ENCODE peak calls at places on chromosomes 16 and 17, in four cellular contexts. E is fibroblast of lung, N is GM23248, I is endothelial cell of umbilical vein. Z is an unnamed sample.
A peak's percentile ranks its signal among the peaks of the same experiment; 100 is the strongest.

GRCh38 chr17:6654816-6655731 is 3.5 kb downstream of the C17orf100 start:
- DNase-seq in I (no peak), E (no peak), N (no peak), Z (peak; percentile 70)

GRCh38 chr16:901715-902601 is 68.8 kb downstream of the LMF1 start:
- DNase-seq in N (no peak), I (no peak), E (no peak), Z (no peak)

GRCh38 chr17:44687752-44688151 is 1.8 kb downstream of the CCDC43 start:
- DNase-seq in N (no peak), E (no peak), I (no peak), Z (no peak)

GRCh38 chr16:3908951-3909437 is 28.5 kb upstream of the CREBBP start:
- DNase-seq in I (no peak), N (no peak), E (no peak), Z (no peak)

GRCh38 chr17:8062435-8062806 is 23.6 kb downstream of the ALOX15B start:
- DNase-seq in I (peak; percentile 60), E (peak; percentile 42), N (peak; percentile 28), Z (no peak)

GRCh38 chr16:25941800-25942558 is 250.2 kb downstream of the HS3ST4 start:
- DNase-seq in E (no peak), I (no peak), N (no peak), Z (no peak)

GRCh38 chr16:54927125-54928015 is 3.3 kb upstream of the IRX5 start:
- DNase-seq in I (no peak), N (no peak), E (no peak), Z (peak; percentile 25)

GRCh38 chr17:59506907-59507726 is 58.3 kb upstream of the DHX40 start:
- DNase-seq in N (peak; percentile 84), I (peak; percentile 8), E (peak; percentile 3), Z (no peak)

GRCh38 chr17:56982312-56982711 is 4.4 kb downstream of the SCPEP1 start:
- DNase-seq in N (no peak), E (no peak), I (no peak), Z (peak; percentile 84)

GRCh38 chr17:38464723-38465419 is 36.6 kb downstream of the ARHGAP23 start:
- DNase-seq in E (peak; percentile 96), I (peak; percentile 81), N (peak; percentile 98), Z (peak; percentile 85)

GRCh38 chr17:38885728-38886642 is 16.1 kb downstream of the LASP1 start:
- DNase-seq in N (peak; percentile 52), E (peak; percentile 59), I (no peak), Z (no peak)

GRCh38 chr16:56632160-56632847 is at the start of gene MT1M:
- DNase-seq in E (no peak), I (no peak), N (peak; percentile 75), Z (no peak)

DNA sequence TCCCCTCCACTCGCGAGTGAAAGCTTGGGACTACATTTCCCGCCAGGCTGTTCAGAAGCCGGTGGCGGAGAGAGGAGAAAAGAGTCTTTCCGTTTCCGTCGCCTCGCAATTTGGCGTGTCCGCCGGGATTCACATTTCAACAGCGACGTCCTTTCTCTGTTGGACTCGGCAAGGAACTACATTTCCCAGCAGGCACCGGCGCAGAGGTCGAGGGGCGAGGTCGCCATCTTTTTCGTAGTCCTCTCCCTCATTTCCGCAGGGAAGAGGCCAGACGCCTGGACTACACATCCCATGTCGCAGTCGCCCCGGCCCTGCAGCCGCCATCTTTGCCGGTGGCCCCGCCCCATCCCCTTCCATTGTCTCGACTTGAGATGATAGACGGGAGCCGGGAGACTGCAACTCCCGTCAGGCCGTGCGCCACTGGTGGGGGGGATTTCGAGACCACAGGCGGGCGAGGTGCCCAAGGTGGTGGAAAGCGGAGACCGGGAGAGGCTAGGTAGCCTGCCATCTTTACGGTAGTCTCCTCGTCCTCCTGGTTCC is 882 bp upstream of the FBXL19 start:
- DNase-seq in I (peak; percentile 100), E (peak; percentile 100), N (peak; percentile 100), Z (peak; percentile 99)
- H3K4me3 ChIP-seq in I (peak overlapping the region; percentile 87), E (peak overlapping the region; percentile 79), N (peak overlapping the region; percentile 91), Z (peak overlapping the region; percentile 53)

GRCh38 chr16:71230122-71230845 is at the start of gene HYDIN:
- DNase-seq in I (peak; percentile 30), N (peak; percentile 63), E (peak; percentile 37), Z (peak; percentile 71)
- TF ChIP-seq EZH2 in I (no peak), N (no peak), E (no peak), Z (no peak)

GRCh38 chr16:66881964-66882508 is 1.7 kb downstream of the PDP2 start:
- DNase-seq in E (no peak), N (no peak), I (no peak), Z (no peak)
- H3K9ac ChIP-seq in E (no peak overlapping the region), N (no peak overlapping the region), I (no peak overlapping the region), Z (no peak overlapping the region)

GRCh38 chr17:63703029-63703428 is 3.1 kb upstream of the LIMD2 start:
- DNase-seq in N (no peak), I (no peak), E (no peak), Z (no peak)

GRCh38 chr17:63702223-63702577 is 2.3 kb upstream of the LIMD2 start:
- DNase-seq in E (no peak), N (no peak), I (no peak), Z (no peak)

GRCh38 chr17:63702616-63703015 is 2.7 kb upstream of the LIMD2 start:
- DNase-seq in N (no peak), I (no peak), E (no peak), Z (no peak)

GRCh38 chr17:63700528-63701441 is 860 bp upstream of the LIMD2 start:
- DNase-seq in I (peak; percentile 63), N (peak; percentile 79), E (peak; percentile 44), Z (no peak)

DNA sequence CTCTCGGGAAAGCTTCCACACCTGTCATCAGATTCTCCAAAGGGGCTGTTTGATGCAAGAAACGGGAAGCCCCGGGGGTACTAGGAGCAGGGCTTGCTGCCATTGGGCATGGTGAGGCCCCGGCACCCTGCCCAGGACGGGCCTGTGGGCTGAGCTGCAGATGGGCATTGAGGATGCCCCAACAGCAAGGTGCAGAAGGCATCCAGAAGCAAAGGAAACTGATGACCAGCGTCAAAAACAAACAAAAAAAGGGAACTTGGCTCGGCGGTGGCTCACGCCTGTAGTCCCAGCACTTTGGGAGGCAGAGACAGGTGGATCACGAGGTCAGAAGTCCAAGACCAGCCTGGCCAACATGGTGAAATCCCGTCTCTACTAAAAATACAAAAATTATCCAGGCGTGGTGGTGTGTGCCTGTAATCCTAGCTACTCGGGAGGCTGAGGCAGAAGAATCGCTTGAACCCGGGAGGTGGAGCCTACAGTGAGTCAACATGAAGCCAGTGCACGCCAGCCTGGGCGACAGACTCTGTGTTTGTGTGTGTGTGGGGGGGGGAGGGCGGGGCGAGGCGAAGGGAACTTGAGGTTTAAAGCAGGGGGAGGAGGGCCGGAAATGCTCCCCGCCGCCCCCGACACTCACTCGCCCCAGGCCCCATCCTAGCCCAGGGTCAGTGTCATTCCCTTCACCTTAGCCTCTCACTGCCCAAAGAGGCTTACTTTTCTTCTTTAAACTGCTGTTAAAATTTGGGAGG is 1.7 kb upstream of the LIMD2 start:
- DNase-seq in I (no peak), N (no peak), E (no peak), Z (no peak)
- H3K4me3 ChIP-seq in I (peak overlapping the region; percentile 7), N (peak overlapping the region; percentile 21), E (no peak overlapping the region), Z (no peak overlapping the region)

DNA sequence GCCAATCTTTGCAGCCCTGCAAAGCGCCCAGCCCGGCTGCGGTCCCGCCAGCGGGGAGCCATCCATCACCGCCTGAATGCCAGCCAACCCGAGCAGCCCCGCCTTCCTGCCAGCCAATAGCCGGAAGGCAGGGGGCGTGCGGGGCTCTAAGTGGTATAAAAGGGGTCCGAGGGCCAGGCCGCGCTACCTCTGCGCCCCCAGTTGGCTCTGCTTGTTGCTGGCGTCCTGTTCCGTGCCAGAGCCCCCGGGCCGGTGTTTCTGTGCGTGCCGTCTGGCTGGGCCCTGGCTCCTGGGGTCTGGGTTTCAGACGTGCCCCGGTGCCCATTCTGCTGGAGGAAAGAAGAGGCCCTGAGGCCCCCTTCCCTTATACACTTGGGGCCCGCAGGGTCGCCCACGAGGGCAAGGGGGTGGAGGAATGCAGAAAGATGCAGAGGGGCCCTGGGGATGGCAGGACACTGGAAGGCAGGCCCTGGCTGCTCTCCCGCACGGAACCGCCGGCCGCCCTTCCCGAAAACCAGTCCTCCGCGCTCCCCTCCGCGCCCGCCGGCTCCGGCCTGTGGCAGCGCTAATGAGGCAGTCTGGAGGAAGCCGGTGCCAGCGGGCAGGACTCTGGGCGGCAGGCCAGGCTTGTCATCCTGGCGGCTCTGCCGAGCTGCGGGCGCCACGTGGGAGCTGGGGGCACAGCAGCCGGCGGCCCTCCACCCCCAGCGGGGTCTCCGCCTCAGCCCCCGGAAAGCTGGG is 14.0 kb downstream of the COPZ2 start:
- DNase-seq in I (peak; percentile 62), E (peak; percentile 56), N (peak; percentile 95), Z (peak; percentile 83)
- TF ChIP-seq EZH2 in I (no peak), E (no peak), N (no peak), Z (no peak)

GRCh38 chr16:85289760-85290625 is 177.7 kb upstream of the CIBAR2 start:
- DNase-seq in N (no peak), E (no peak), I (no peak), Z (no peak)
- H3K9ac ChIP-seq in N (no peak overlapping the region), E (no peak overlapping the region), I (no peak overlapping the region), Z (no peak overlapping the region)

GRCh38 chr16:79540825-79541595 is 59.5 kb downstream of the MAF start:
- DNase-seq in I (no peak), N (no peak), E (no peak), Z (no peak)

GRCh38 chr16:79543219-79543618 is 57.3 kb downstream of the MAF start:
- DNase-seq in E (no peak), I (no peak), N (no peak), Z (no peak)

GRCh38 chr16:79537584-79537983 is 63.0 kb downstream of the MAF start:
- DNase-seq in E (no peak), I (no peak), N (no peak), Z (no peak)

GRCh38 chr16:79547085-79547484 is 53.5 kb downstream of the MAF start:
- DNase-seq in E (no peak), N (no peak), I (no peak), Z (no peak)

DNA sequence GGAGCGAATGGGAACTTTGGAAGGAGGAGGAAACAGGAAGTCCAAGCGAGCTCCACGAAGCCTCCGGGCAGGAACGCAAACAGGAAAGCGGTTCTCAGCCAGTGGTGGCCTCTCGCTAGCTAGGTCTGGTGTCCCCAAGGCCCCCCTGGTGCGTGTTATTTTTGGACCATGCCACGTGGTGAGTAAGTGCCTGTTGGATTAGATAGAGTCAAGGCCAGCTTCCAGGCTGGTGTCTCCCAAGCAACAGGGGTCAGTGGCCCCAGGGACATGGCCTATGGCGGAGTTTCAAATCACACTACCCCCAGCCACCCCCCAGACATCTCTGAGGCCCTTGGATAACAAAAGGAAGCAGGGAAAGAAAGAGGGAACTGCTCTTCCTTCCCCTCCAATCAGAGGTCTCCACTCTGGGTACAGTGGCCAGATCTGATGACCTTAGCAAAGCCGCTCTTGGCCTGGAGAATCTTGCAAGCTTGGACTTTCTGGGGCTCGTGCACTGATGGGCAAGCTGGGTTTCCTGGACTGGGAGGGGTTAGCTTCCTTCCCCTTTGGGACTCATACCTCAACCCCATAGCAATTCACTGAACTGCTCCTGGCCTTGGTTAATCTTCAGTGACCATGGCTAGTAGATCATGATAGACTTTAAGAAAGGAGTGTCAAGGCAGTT is 58.2 kb downstream of the MAF start:
- DNase-seq in E (no peak), I (no peak), N (no peak), Z (no peak)
- H3K4me3 ChIP-seq in E (no peak overlapping the region), I (no peak overlapping the region), N (no peak overlapping the region), Z (no peak overlapping the region)